ENCODE peak calls at places on chromosomes 2 and 18, in seven cellular contexts. S, B, M, Z, Y, Q and A are unnamed samples.

GRCh38 chr18:76977108-76977621 is 154.8 kb downstream of the ZNF236 start:
- DNase-seq in S (peak; percentile 24), B (no peak), M (no peak), Z (peak; percentile 20), Y (no peak), Q (no peak), A (no peak)

GRCh38 chr18:27662537-27662936 is 477.4 kb upstream of the CHST9 start:
- DNase-seq in S (no peak), B (no peak), M (no peak), Z (no peak), Y (no peak), Q (no peak), A (no peak)

GRCh38 chr18:27661320-27662049 is 476.4 kb upstream of the CHST9 start:
- DNase-seq in S (no peak), B (no peak), M (peak; percentile 88), Z (no peak), Y (no peak), Q (no peak), A (no peak)

GRCh38 chr18:69617888-69618287 is 217.2 kb downstream of the DOK6 start:
- DNase-seq in S (no peak), B (peak; percentile 80), M (no peak), Z (no peak), Y (peak; percentile 7), Q (no peak), A (no peak)

GRCh38 chr2:144357623-144358400 is 162.1 kb downstream of the ZEB2 start:
- DNase-seq in S (no peak), B (peak; percentile 99), M (no peak), Z (no peak), Y (peak; percentile 99), Q (peak; percentile 96), A (peak; percentile 85)

GRCh38 chr18:32542221-32542798 is 71.6 kb upstream of the GAREM1 start:
- DNase-seq in S (no peak), B (peak; percentile 5), M (no peak), Z (no peak), Y (peak; percentile 46), Q (peak; percentile 51), A (peak; percentile 0)

GRCh38 chr18:63016270-63016669 is 300.9 kb downstream of the PHLPP1 start:
- DNase-seq in S (peak; percentile 50), B (peak; percentile 59), M (peak; percentile 49), Z (peak; percentile 33), Y (peak; percentile 62), Q (peak; percentile 58), A (peak; percentile 74)

GRCh38 chr2:11234309-11234708 is 79.0 kb downstream of the SLC66A3 start:
- DNase-seq in S (no peak), B (peak; percentile 28), M (no peak), Z (no peak), Y (peak; percentile 44), Q (no peak), A (no peak)

GRCh38 chr18:79133724-79134123 is 64.5 kb downstream of the ATP9B start:
- DNase-seq in S (no peak), B (no peak), M (no peak), Z (no peak), Y (no peak), Q (no peak), A (no peak)

GRCh38 chr2:72198532-72199241 is 51.0 kb upstream of the CYP26B1 start:
- DNase-seq in S (no peak), B (peak; percentile 57), M (no peak), Z (no peak), Y (peak; percentile 82), Q (no peak), A (no peak)

GRCh38 chr2:44838116-44838790 is 103.2 kb upstream of the SIX3 start:
- DNase-seq in S (peak; percentile 29), B (no peak), M (no peak), Z (no peak), Y (no peak), Q (no peak), A (no peak)

GRCh38 chr18:62715439-62715792 is at the start of gene PHLPP1:
- DNase-seq in S (no peak), B (no peak), M (no peak), Z (no peak), Y (no peak), Q (no peak), A (no peak)

GRCh38 chr18:41906528-41907256 is 48.3 kb upstream of the PIK3C3 start:
- DNase-seq in S (no peak), B (peak; percentile 69), M (peak; percentile 30), Z (no peak), Y (peak; percentile 52), Q (peak; percentile 71), A (peak; percentile 60)

GRCh38 chr2:73072416-73072815 is 904 bp upstream of the SFXN5 start:
- DNase-seq in S (no peak), B (no peak), M (no peak), Z (no peak), Y (no peak), Q (no peak), A (no peak)

GRCh38 chr2:36294290-36294689 is 61.3 kb upstream of the CRIM1 start:
- DNase-seq in S (no peak), B (no peak), M (no peak), Z (no peak), Y (no peak), Q (no peak), A (no peak)

GRCh38 chr2:241061275-241061674 is 40.8 kb downstream of the MTERF4 start:
- DNase-seq in S (no peak), B (peak; percentile 29), M (no peak), Z (no peak), Y (peak; percentile 30), Q (no peak), A (peak; percentile 94)

GRCh38 chr2:67311536-67311935 is 85.6 kb upstream of the ETAA1 start:
- DNase-seq in S (no peak), B (peak; percentile 89), M (no peak), Z (no peak), Y (peak; percentile 74), Q (no peak), A (no peak)

GRCh38 chr2:20195431-20195830 is 29.5 kb downstream of the SDC1 start:
- DNase-seq in S (no peak), B (no peak), M (no peak), Z (no peak), Y (no peak), Q (no peak), A (no peak)
- H3K9ac ChIP-seq in S (no peak overlapping the region), B (no peak overlapping the region), M (no peak overlapping the region), Z (no peak overlapping the region), Y (no peak overlapping the region), Q (no peak overlapping the region), A (no peak overlapping the region)

GRCh38 chr2:8572712-8573233 is 109.1 kb upstream of the ID2 start:
- DNase-seq in S (no peak), B (no peak), M (no peak), Z (peak; percentile 24), Y (no peak), Q (no peak), A (no peak)
- H3K23ac ChIP-seq in S (no peak overlapping the region), B (no peak overlapping the region), M (no peak overlapping the region), Z (no peak overlapping the region), Y (no peak overlapping the region), Q (no peak overlapping the region), A (no peak overlapping the region)

GRCh38 chr2:39517622-39518021 is 80.5 kb upstream of the MAP4K3 start:
- DNase-seq in S (no peak), B (no peak), M (no peak), Z (no peak), Y (no peak), Q (no peak), A (no peak)
- H3K9ac ChIP-seq in S (no peak overlapping the region), B (no peak overlapping the region), M (no peak overlapping the region), Z (no peak overlapping the region), Y (no peak overlapping the region), Q (no peak overlapping the region), A (no peak overlapping the region)

DNA sequence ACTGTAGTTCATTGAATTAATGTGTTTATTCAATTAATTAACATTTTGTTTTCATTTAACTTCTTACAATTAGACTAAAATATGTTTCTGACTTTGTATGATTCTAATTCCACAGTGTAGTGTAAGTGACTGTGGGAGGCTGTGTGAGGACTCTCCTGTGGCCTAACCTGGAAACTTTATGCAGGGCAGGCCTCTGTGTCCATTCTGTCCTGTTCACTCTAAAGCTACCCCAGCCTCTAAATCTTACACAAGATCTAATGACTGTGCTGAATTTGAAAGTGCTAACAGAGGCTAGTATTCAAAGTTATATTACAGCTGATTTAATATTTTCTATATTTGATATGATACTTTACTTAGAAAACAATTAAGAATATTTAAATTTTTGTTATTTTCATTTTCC is 270.5 kb upstream of the CDH19 start:
- DNase-seq in S (no peak), B (no peak), M (no peak), Z (no peak), Y (no peak), Q (no peak), A (no peak)
- H3K23ac ChIP-seq in S (no peak overlapping the region), B (no peak overlapping the region), M (no peak overlapping the region), Z (no peak overlapping the region), Y (no peak overlapping the region), Q (no peak overlapping the region), A (no peak overlapping the region)

GRCh38 chr18:11944786-11945185 is 36.5 kb upstream of the IMPA2 start:
- DNase-seq in S (no peak), B (no peak), M (no peak), Z (no peak), Y (no peak), Q (no peak), A (peak; percentile 67)

GRCh38 chr18:11950824-11951223 is 30.5 kb upstream of the IMPA2 start:
- DNase-seq in S (no peak), B (no peak), M (no peak), Z (no peak), Y (no peak), Q (no peak), A (no peak)

GRCh38 chr18:11947214-11948119 is 33.8 kb upstream of the IMPA2 start:
- DNase-seq in S (peak; percentile 83), B (peak; percentile 97), M (peak; percentile 54), Z (peak; percentile 89), Y (peak; percentile 98), Q (peak; percentile 97), A (peak; percentile 99)

GRCh38 chr18:11948852-11949523 is 32.3 kb upstream of the IMPA2 start:
- DNase-seq in S (no peak), B (peak; percentile 68), M (no peak), Z (no peak), Y (peak; percentile 51), Q (peak; percentile 60), A (no peak)

GRCh38 chr18:11946756-11947155 is 34.6 kb upstream of the IMPA2 start:
- DNase-seq in S (no peak), B (peak; percentile 67), M (no peak), Z (no peak), Y (peak; percentile 70), Q (peak; percentile 57), A (no peak)
- H3K9ac ChIP-seq in S (no peak overlapping the region), B (peak overlapping the region; percentile 7), M (no peak overlapping the region), Z (no peak overlapping the region), Y (peak overlapping the region; percentile 94), Q (no peak overlapping the region), A (no peak overlapping the region)

DNA sequence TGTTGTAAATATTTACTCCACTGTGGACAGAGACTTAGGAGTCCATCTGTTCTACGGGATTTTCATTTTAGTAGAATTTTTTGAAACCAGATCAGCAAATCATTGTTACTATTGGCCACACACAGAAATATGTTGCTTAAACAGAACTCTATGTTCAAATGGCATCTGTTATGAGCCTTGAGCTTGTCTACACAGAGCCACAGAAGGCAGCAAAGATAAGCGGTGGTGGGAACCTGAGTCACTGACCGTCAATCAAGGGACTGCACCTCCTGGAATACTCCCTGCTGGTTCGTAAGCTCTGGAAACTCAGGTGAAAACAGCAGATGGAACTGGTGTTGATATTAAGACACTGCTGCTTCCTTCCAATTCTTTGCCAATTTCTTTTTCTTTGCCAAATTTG is 156.8 kb downstream of the TMEM200C start:
- DNase-seq in S (no peak), B (no peak), M (no peak), Z (no peak), Y (no peak), Q (no peak), A (no peak)
- H3K23ac ChIP-seq in S (no peak overlapping the region), B (no peak overlapping the region), M (no peak overlapping the region), Z (no peak overlapping the region), Y (no peak overlapping the region), Q (no peak overlapping the region), A (no peak overlapping the region)